ENCODE peak calls at places on chromosomes 12 and 14, in ten cellular contexts. One of them, this sample, is unnamed.

GRCh38 chr12:53181935-53182334 is 1.2 kb upstream of the CSAD start:
- DNase-seq in A549: no peak
- DNase-seq in cardiac fibroblast: no peak
- DNase-seq in fibroblast of lung: no peak
- DNase-seq in upper lobe of left lung: no peak
- DNase-seq in HepG2: no peak
- DNase-seq in fibroblast of the aortic adventitia: no peak
- DNase-seq in mucosa of descending colon: no peak
- DNase-seq in testis: no peak
- DNase-seq in neural progenitor cell: no peak
- DNase-seq in this sample: no peak

GRCh38 chr14:73457050-73457934 is 1.1 kb downstream of the NUMB start:
- DNase-seq in A549: peak; percentile 47
- DNase-seq in cardiac fibroblast: peak; percentile 46
- DNase-seq in fibroblast of lung: peak; percentile 33
- DNase-seq in upper lobe of left lung: peak; percentile 57
- DNase-seq in HepG2: no peak
- DNase-seq in fibroblast of the aortic adventitia: no peak
- DNase-seq in mucosa of descending colon: no peak
- DNase-seq in testis: no peak
- DNase-seq in neural progenitor cell: peak; percentile 55
- DNase-seq in this sample: peak; percentile 58

GRCh38 chr12:49309361-49309760 is 13.7 kb upstream of the TROAP start:
- DNase-seq in A549: peak; percentile 25
- DNase-seq in cardiac fibroblast: no peak
- DNase-seq in fibroblast of lung: no peak
- DNase-seq in upper lobe of left lung: no peak
- DNase-seq in HepG2: no peak
- DNase-seq in fibroblast of the aortic adventitia: no peak
- DNase-seq in mucosa of descending colon: no peak
- DNase-seq in testis: no peak
- DNase-seq in neural progenitor cell: no peak
- DNase-seq in this sample: no peak

GRCh38 chr12:43882578-43883178 is 46.8 kb downstream of the TMEM117 start:
- DNase-seq in A549: peak; percentile 75
- DNase-seq in cardiac fibroblast: peak; percentile 81
- DNase-seq in fibroblast of lung: peak; percentile 50
- DNase-seq in upper lobe of left lung: peak; percentile 25
- DNase-seq in HepG2: peak; percentile 46
- DNase-seq in fibroblast of the aortic adventitia: peak; percentile 81
- DNase-seq in mucosa of descending colon: no peak
- DNase-seq in testis: peak; percentile 52
- DNase-seq in neural progenitor cell: peak; percentile 62
- DNase-seq in this sample: peak; percentile 47

GRCh38 chr12:2494490-2495192 is 300.1 kb upstream of the FKBP4 start:
- DNase-seq in A549: no peak
- DNase-seq in cardiac fibroblast: peak; percentile 11
- DNase-seq in fibroblast of lung: no peak
- DNase-seq in upper lobe of left lung: no peak
- DNase-seq in HepG2: no peak
- DNase-seq in fibroblast of the aortic adventitia: peak; percentile 67
- DNase-seq in mucosa of descending colon: no peak
- DNase-seq in testis: peak; percentile 31
- DNase-seq in neural progenitor cell: no peak
- DNase-seq in this sample: no peak

GRCh38 chr12:126684703-126685102 is 1582.3 kb upstream of the TMEM132C start:
- DNase-seq in A549: no peak
- DNase-seq in cardiac fibroblast: no peak
- DNase-seq in fibroblast of lung: no peak
- DNase-seq in upper lobe of left lung: no peak
- DNase-seq in HepG2: no peak
- DNase-seq in fibroblast of the aortic adventitia: no peak
- DNase-seq in mucosa of descending colon: no peak
- DNase-seq in testis: no peak
- DNase-seq in neural progenitor cell: no peak
- DNase-seq in this sample: no peak

GRCh38 chr12:42421844-42422779 is 96.1 kb downstream of the PPHLN1 start:
- DNase-seq in A549: peak; percentile 11
- DNase-seq in cardiac fibroblast: peak; percentile 86
- DNase-seq in fibroblast of lung: peak; percentile 80
- DNase-seq in upper lobe of left lung: no peak
- DNase-seq in HepG2: no peak
- DNase-seq in fibroblast of the aortic adventitia: peak; percentile 85
- DNase-seq in mucosa of descending colon: no peak
- DNase-seq in testis: no peak
- DNase-seq in neural progenitor cell: no peak
- DNase-seq in this sample: peak; percentile 62

GRCh38 chr14:104593710-104594121 is 10.9 kb downstream of the TMEM179 start:
- DNase-seq in A549: no peak
- DNase-seq in cardiac fibroblast: no peak
- DNase-seq in fibroblast of lung: no peak
- DNase-seq in upper lobe of left lung: no peak
- DNase-seq in HepG2: no peak
- DNase-seq in fibroblast of the aortic adventitia: no peak
- DNase-seq in mucosa of descending colon: no peak
- DNase-seq in testis: no peak
- DNase-seq in neural progenitor cell: no peak
- DNase-seq in this sample: peak; percentile 63

GRCh38 chr12:27462151-27462694 is 15.7 kb downstream of the SMCO2 start:
- DNase-seq in A549: peak; percentile 16
- DNase-seq in cardiac fibroblast: peak; percentile 91
- DNase-seq in fibroblast of lung: peak; percentile 89
- DNase-seq in upper lobe of left lung: no peak
- DNase-seq in HepG2: no peak
- DNase-seq in fibroblast of the aortic adventitia: peak; percentile 93
- DNase-seq in mucosa of descending colon: no peak
- DNase-seq in testis: no peak
- DNase-seq in neural progenitor cell: no peak
- DNase-seq in this sample: peak; percentile 52

GRCh38 chr12:76690916-76691700 is 72.8 kb upstream of the ZDHHC17 start:
- DNase-seq in A549: no peak
- DNase-seq in cardiac fibroblast: peak; percentile 31
- DNase-seq in fibroblast of lung: peak; percentile 56
- DNase-seq in upper lobe of left lung: no peak
- DNase-seq in HepG2: no peak
- DNase-seq in fibroblast of the aortic adventitia: peak; percentile 10
- DNase-seq in mucosa of descending colon: no peak
- DNase-seq in testis: no peak
- DNase-seq in neural progenitor cell: no peak
- DNase-seq in this sample: no peak

GRCh38 chr12:84807249-84807648 is 105.3 kb downstream of the SLC6A15 start:
- DNase-seq in A549: no peak
- DNase-seq in cardiac fibroblast: peak; percentile 5
- DNase-seq in fibroblast of lung: peak; percentile 64
- DNase-seq in upper lobe of left lung: no peak
- DNase-seq in HepG2: no peak
- DNase-seq in fibroblast of the aortic adventitia: no peak
- DNase-seq in mucosa of descending colon: no peak
- DNase-seq in testis: no peak
- DNase-seq in neural progenitor cell: no peak
- DNase-seq in this sample: peak; percentile 59

GRCh38 chr12:31897791-31898503 is 61.3 kb upstream of the RESF1 start:
- DNase-seq in A549: peak; percentile 30
- DNase-seq in cardiac fibroblast: peak; percentile 44
- DNase-seq in fibroblast of lung: peak; percentile 50
- DNase-seq in upper lobe of left lung: peak; percentile 54
- DNase-seq in HepG2: no peak
- DNase-seq in fibroblast of the aortic adventitia: no peak
- DNase-seq in mucosa of descending colon: no peak
- DNase-seq in testis: peak; percentile 69
- DNase-seq in neural progenitor cell: peak; percentile 29
- DNase-seq in this sample: peak; percentile 19

GRCh38 chr12:115885040-115885439 is 392.5 kb downstream of the MED13L start:
- DNase-seq in A549: no peak
- DNase-seq in cardiac fibroblast: no peak
- DNase-seq in fibroblast of lung: no peak
- DNase-seq in upper lobe of left lung: no peak
- DNase-seq in HepG2: no peak
- DNase-seq in fibroblast of the aortic adventitia: no peak
- DNase-seq in mucosa of descending colon: no peak
- DNase-seq in testis: no peak
- DNase-seq in neural progenitor cell: no peak
- DNase-seq in this sample: no peak

GRCh38 chr14:48027115-48027514 is 351.7 kb upstream of the MDGA2 start:
- DNase-seq in A549: no peak
- DNase-seq in cardiac fibroblast: no peak
- DNase-seq in fibroblast of lung: no peak
- DNase-seq in upper lobe of left lung: no peak
- DNase-seq in HepG2: no peak
- DNase-seq in fibroblast of the aortic adventitia: no peak
- DNase-seq in mucosa of descending colon: no peak
- DNase-seq in testis: peak; percentile 37
- DNase-seq in neural progenitor cell: no peak
- DNase-seq in this sample: no peak

GRCh38 chr12:121964813-121965643 is 46.6 kb downstream of the CFAP251 start:
- DNase-seq in A549: no peak
- DNase-seq in cardiac fibroblast: peak; percentile 66
- DNase-seq in fibroblast of lung: peak; percentile 93
- DNase-seq in upper lobe of left lung: no peak
- DNase-seq in HepG2: no peak
- DNase-seq in fibroblast of the aortic adventitia: peak; percentile 94
- DNase-seq in mucosa of descending colon: no peak
- DNase-seq in testis: no peak
- DNase-seq in neural progenitor cell: no peak
- DNase-seq in this sample: peak; percentile 85

GRCh38 chr12:62214847-62215246 is 45.4 kb upstream of the USP15 start:
- DNase-seq in A549: no peak
- DNase-seq in cardiac fibroblast: peak; percentile 7
- DNase-seq in fibroblast of lung: no peak
- DNase-seq in upper lobe of left lung: no peak
- DNase-seq in HepG2: no peak
- DNase-seq in fibroblast of the aortic adventitia: no peak
- DNase-seq in mucosa of descending colon: no peak
- DNase-seq in testis: no peak
- DNase-seq in neural progenitor cell: no peak
- DNase-seq in this sample: no peak
- H3K4me3 ChIP-seq in A549: no peak overlapping the region
- H3K4me3 ChIP-seq in cardiac fibroblast: no peak overlapping the region
- H3K4me3 ChIP-seq in fibroblast of lung: no peak overlapping the region
- H3K4me3 ChIP-seq in upper lobe of left lung: no peak overlapping the region
- H3K4me3 ChIP-seq in HepG2: no peak overlapping the region
- H3K4me3 ChIP-seq in fibroblast of the aortic adventitia: no peak overlapping the region
- H3K4me3 ChIP-seq in mucosa of descending colon: no peak overlapping the region
- H3K4me3 ChIP-seq in testis: no peak overlapping the region
- H3K4me3 ChIP-seq in neural progenitor cell: no peak overlapping the region
- H3K4me3 ChIP-seq in this sample: no peak overlapping the region

DNA sequence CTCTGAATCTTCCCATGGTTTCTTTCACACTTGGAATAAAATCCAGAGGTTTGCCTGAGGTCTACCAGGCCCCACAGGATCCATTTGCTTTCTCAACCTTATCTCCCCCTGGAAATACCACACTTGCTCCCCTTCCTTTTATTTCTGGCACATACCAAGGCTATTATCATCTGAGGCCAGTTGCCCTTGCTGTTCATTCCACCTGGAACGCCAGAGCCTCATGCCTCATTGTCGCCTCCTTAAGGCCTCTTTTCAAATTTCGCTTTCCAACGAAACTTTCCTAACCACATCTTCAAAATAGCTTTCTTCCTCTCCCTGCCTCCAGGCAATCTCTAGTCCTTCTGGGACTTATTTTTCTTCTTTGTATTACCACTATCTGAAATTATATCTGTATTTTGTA is 11.2 kb upstream of the LRIG3 start:
- DNase-seq in A549: peak; percentile 12
- DNase-seq in cardiac fibroblast: no peak
- DNase-seq in fibroblast of lung: no peak
- DNase-seq in upper lobe of left lung: no peak
- DNase-seq in HepG2: no peak
- DNase-seq in fibroblast of the aortic adventitia: no peak
- DNase-seq in mucosa of descending colon: no peak
- DNase-seq in testis: no peak
- DNase-seq in neural progenitor cell: no peak
- DNase-seq in this sample: no peak
- TF ChIP-seq CTCF in A549: no peak
- TF ChIP-seq CTCF in cardiac fibroblast: peak; percentile 15
- TF ChIP-seq CTCF in fibroblast of lung: no peak
- TF ChIP-seq CTCF in upper lobe of left lung: no peak
- TF ChIP-seq CTCF in HepG2: peak; percentile 61
- TF ChIP-seq CTCF in fibroblast of the aortic adventitia: no peak
- TF ChIP-seq CTCF in mucosa of descending colon: no peak
- TF ChIP-seq CTCF in testis: no peak
- TF ChIP-seq CTCF in neural progenitor cell: peak; percentile 33
- TF ChIP-seq CTCF in this sample: no peak

GRCh38 chr14:36656769-36657408 is 4.8 kb upstream of the PAX9 start:
- DNase-seq in A549: no peak
- DNase-seq in cardiac fibroblast: no peak
- DNase-seq in fibroblast of lung: no peak
- DNase-seq in upper lobe of left lung: no peak
- DNase-seq in HepG2: no peak
- DNase-seq in fibroblast of the aortic adventitia: no peak
- DNase-seq in mucosa of descending colon: no peak
- DNase-seq in testis: no peak
- DNase-seq in neural progenitor cell: peak; percentile 48
- DNase-seq in this sample: no peak

GRCh38 chr14:36659822-36660735 is 1.6 kb upstream of the PAX9 start:
- DNase-seq in A549: no peak
- DNase-seq in cardiac fibroblast: no peak
- DNase-seq in fibroblast of lung: no peak
- DNase-seq in upper lobe of left lung: no peak
- DNase-seq in HepG2: no peak
- DNase-seq in fibroblast of the aortic adventitia: no peak
- DNase-seq in mucosa of descending colon: no peak
- DNase-seq in testis: no peak
- DNase-seq in neural progenitor cell: peak; percentile 59
- DNase-seq in this sample: no peak

GRCh38 chr14:36659010-36659821 is 2.4 kb upstream of the PAX9 start:
- DNase-seq in A549: no peak
- DNase-seq in cardiac fibroblast: no peak
- DNase-seq in fibroblast of lung: no peak
- DNase-seq in upper lobe of left lung: no peak
- DNase-seq in HepG2: no peak
- DNase-seq in fibroblast of the aortic adventitia: no peak
- DNase-seq in mucosa of descending colon: no peak
- DNase-seq in testis: no peak
- DNase-seq in neural progenitor cell: peak; percentile 23
- DNase-seq in this sample: no peak

GRCh38 chr14:36657409-36658090 is 4.1 kb upstream of the PAX9 start:
- DNase-seq in A549: no peak
- DNase-seq in cardiac fibroblast: no peak
- DNase-seq in fibroblast of lung: no peak
- DNase-seq in upper lobe of left lung: no peak
- DNase-seq in HepG2: no peak
- DNase-seq in fibroblast of the aortic adventitia: no peak
- DNase-seq in mucosa of descending colon: no peak
- DNase-seq in testis: peak; percentile 24
- DNase-seq in neural progenitor cell: peak; percentile 72
- DNase-seq in this sample: peak; percentile 37

GRCh38 chr14:36658091-36659009 is 3.3 kb upstream of the PAX9 start:
- DNase-seq in A549: no peak
- DNase-seq in cardiac fibroblast: no peak
- DNase-seq in fibroblast of lung: no peak
- DNase-seq in upper lobe of left lung: no peak
- DNase-seq in HepG2: no peak
- DNase-seq in fibroblast of the aortic adventitia: no peak
- DNase-seq in mucosa of descending colon: no peak
- DNase-seq in testis: no peak
- DNase-seq in neural progenitor cell: peak; percentile 46
- DNase-seq in this sample: no peak
- H3K4me3 ChIP-seq in A549: no peak overlapping the region
- H3K4me3 ChIP-seq in cardiac fibroblast: no peak overlapping the region
- H3K4me3 ChIP-seq in fibroblast of lung: no peak overlapping the region
- H3K4me3 ChIP-seq in upper lobe of left lung: peak overlapping the region; percentile 31
- H3K4me3 ChIP-seq in HepG2: peak overlapping the region; percentile 1
- H3K4me3 ChIP-seq in fibroblast of the aortic adventitia: no peak overlapping the region
- H3K4me3 ChIP-seq in mucosa of descending colon: no peak overlapping the region
- H3K4me3 ChIP-seq in testis: peak overlapping the region; percentile 3
- H3K4me3 ChIP-seq in neural progenitor cell: peak overlapping the region; percentile 23
- H3K4me3 ChIP-seq in this sample: no peak overlapping the region

GRCh38 chr14:61260939-61261776 is 20.0 kb downstream of the TMEM30B start:
- DNase-seq in A549: peak; percentile 47
- DNase-seq in cardiac fibroblast: peak; percentile 86
- DNase-seq in fibroblast of lung: peak; percentile 82
- DNase-seq in upper lobe of left lung: no peak
- DNase-seq in HepG2: peak; percentile 13
- DNase-seq in fibroblast of the aortic adventitia: peak; percentile 95
- DNase-seq in mucosa of descending colon: no peak
- DNase-seq in testis: no peak
- DNase-seq in neural progenitor cell: no peak
- DNase-seq in this sample: peak; percentile 95
- TF ChIP-seq CTCF in A549: no peak
- TF ChIP-seq CTCF in cardiac fibroblast: peak; percentile 20
- TF ChIP-seq CTCF in fibroblast of lung: no peak
- TF ChIP-seq CTCF in upper lobe of left lung: no peak
- TF ChIP-seq CTCF in HepG2: no peak
- TF ChIP-seq CTCF in fibroblast of the aortic adventitia: peak; percentile 44
- TF ChIP-seq CTCF in mucosa of descending colon: no peak
- TF ChIP-seq CTCF in testis: no peak
- TF ChIP-seq CTCF in neural progenitor cell: peak; percentile 5
- TF ChIP-seq CTCF in this sample: peak; percentile 26